ENCODE peak calls at places on chromosomes 7 and 10, in nine cellular contexts. One of them, this sample, is unnamed.

GRCh38 chr10:96830511-96831199 is 1.4 kb upstream of the LCOR start:
- DNase-seq in brain microvascular endothelial cell: peak
- DNase-seq in dermis blood vessel endothelial cell: peak
- DNase-seq in neural crest cell: peak
- DNase-seq in GM04503: no peak
- DNase-seq in NCI-H460: peak
- DNase-seq in tibial nerve: peak
- DNase-seq in GM10248: peak
- DNase-seq in IMR-90: peak
- DNase-seq in this sample: peak

GRCh38 chr7:150986099-150986512 is 4.7 kb upstream of the NOS3 start:
- DNase-seq in brain microvascular endothelial cell: peak
- DNase-seq in dermis blood vessel endothelial cell: peak
- DNase-seq in neural crest cell: peak
- DNase-seq in GM04503: no peak
- DNase-seq in NCI-H460: peak
- DNase-seq in tibial nerve: peak
- DNase-seq in GM10248: peak
- DNase-seq in IMR-90: peak
- DNase-seq in this sample: peak

GRCh38 chr7:74097937-74098614 is 14.5 kb downstream of the LIMK1 start:
- DNase-seq in brain microvascular endothelial cell: peak
- DNase-seq in dermis blood vessel endothelial cell: peak
- DNase-seq in neural crest cell: no peak
- DNase-seq in GM04503: peak
- DNase-seq in NCI-H460: no peak
- DNase-seq in tibial nerve: no peak
- DNase-seq in GM10248: no peak
- DNase-seq in IMR-90: peak
- DNase-seq in this sample: no peak

GRCh38 chr10:103139803-103140202 is 53.3 kb downstream of the NT5C2 start:
- DNase-seq in brain microvascular endothelial cell: no peak
- DNase-seq in dermis blood vessel endothelial cell: no peak
- DNase-seq in neural crest cell: no peak
- DNase-seq in GM04503: no peak
- DNase-seq in NCI-H460: no peak
- DNase-seq in tibial nerve: no peak
- DNase-seq in GM10248: no peak
- DNase-seq in IMR-90: no peak
- DNase-seq in this sample: no peak

GRCh38 chr7:77989981-77990566 is 191.5 kb downstream of the PHTF2 start:
- DNase-seq in brain microvascular endothelial cell: no peak
- DNase-seq in dermis blood vessel endothelial cell: peak
- DNase-seq in neural crest cell: no peak
- DNase-seq in GM04503: no peak
- DNase-seq in NCI-H460: no peak
- DNase-seq in tibial nerve: no peak
- DNase-seq in GM10248: no peak
- DNase-seq in IMR-90: no peak
- DNase-seq in this sample: no peak

GRCh38 chr7:44215531-44215930 is 14.8 kb downstream of the YKT6 start:
- DNase-seq in brain microvascular endothelial cell: no peak
- DNase-seq in dermis blood vessel endothelial cell: no peak
- DNase-seq in neural crest cell: no peak
- DNase-seq in GM04503: no peak
- DNase-seq in NCI-H460: no peak
- DNase-seq in tibial nerve: no peak
- DNase-seq in GM10248: no peak
- DNase-seq in IMR-90: no peak
- DNase-seq in this sample: no peak

GRCh38 chr10:102468683-102469082 is 17.3 kb upstream of the C10orf95 start:
- DNase-seq in brain microvascular endothelial cell: no peak
- DNase-seq in dermis blood vessel endothelial cell: no peak
- DNase-seq in neural crest cell: no peak
- DNase-seq in GM04503: no peak
- DNase-seq in NCI-H460: no peak
- DNase-seq in tibial nerve: no peak
- DNase-seq in GM10248: no peak
- DNase-seq in IMR-90: peak
- DNase-seq in this sample: no peak

GRCh38 chr10:90652519-90652918 is 205.3 kb downstream of the HTR7 start:
- DNase-seq in brain microvascular endothelial cell: peak
- DNase-seq in dermis blood vessel endothelial cell: peak
- DNase-seq in neural crest cell: no peak
- DNase-seq in GM04503: no peak
- DNase-seq in NCI-H460: no peak
- DNase-seq in tibial nerve: no peak
- DNase-seq in GM10248: no peak
- DNase-seq in IMR-90: peak
- DNase-seq in this sample: peak

GRCh38 chr10:30742471-30742870 is 112.9 kb upstream of the LYZL2 start:
- DNase-seq in brain microvascular endothelial cell: no peak
- DNase-seq in dermis blood vessel endothelial cell: no peak
- DNase-seq in neural crest cell: no peak
- DNase-seq in GM04503: no peak
- DNase-seq in NCI-H460: no peak
- DNase-seq in tibial nerve: no peak
- DNase-seq in GM10248: no peak
- DNase-seq in IMR-90: no peak
- DNase-seq in this sample: no peak

GRCh38 chr10:76581685-76582084 is 1055.9 kb downstream of the KCNMA1 start:
- DNase-seq in brain microvascular endothelial cell: no peak
- DNase-seq in dermis blood vessel endothelial cell: no peak
- DNase-seq in neural crest cell: no peak
- DNase-seq in GM04503: no peak
- DNase-seq in NCI-H460: no peak
- DNase-seq in tibial nerve: no peak
- DNase-seq in GM10248: no peak
- DNase-seq in IMR-90: no peak
- DNase-seq in this sample: no peak

GRCh38 chr10:24249829-24250415 is 41.0 kb downstream of the KIAA1217 start:
- DNase-seq in brain microvascular endothelial cell: no peak
- DNase-seq in dermis blood vessel endothelial cell: no peak
- DNase-seq in neural crest cell: no peak
- DNase-seq in GM04503: no peak
- DNase-seq in NCI-H460: no peak
- DNase-seq in tibial nerve: no peak
- DNase-seq in GM10248: no peak
- DNase-seq in IMR-90: no peak
- DNase-seq in this sample: no peak

GRCh38 chr10:3192856-3193635 is 20.5 kb upstream of the PITRM1 start:
- DNase-seq in brain microvascular endothelial cell: peak
- DNase-seq in dermis blood vessel endothelial cell: peak
- DNase-seq in neural crest cell: peak
- DNase-seq in GM04503: no peak
- DNase-seq in NCI-H460: peak
- DNase-seq in tibial nerve: peak
- DNase-seq in GM10248: peak
- DNase-seq in IMR-90: peak
- DNase-seq in this sample: peak

GRCh38 chr10:68496072-68496471 is 24.3 kb upstream of the DNA2 start:
- DNase-seq in brain microvascular endothelial cell: no peak
- DNase-seq in dermis blood vessel endothelial cell: no peak
- DNase-seq in neural crest cell: no peak
- DNase-seq in GM04503: no peak
- DNase-seq in NCI-H460: no peak
- DNase-seq in tibial nerve: no peak
- DNase-seq in GM10248: no peak
- DNase-seq in IMR-90: no peak
- DNase-seq in this sample: no peak

GRCh38 chr7:143316492-143316891 is 581 bp downstream of the CLCN1 start:
- DNase-seq in brain microvascular endothelial cell: no peak
- DNase-seq in dermis blood vessel endothelial cell: no peak
- DNase-seq in neural crest cell: no peak
- DNase-seq in GM04503: no peak
- DNase-seq in NCI-H460: no peak
- DNase-seq in tibial nerve: no peak
- DNase-seq in GM10248: no peak
- DNase-seq in IMR-90: no peak
- DNase-seq in this sample: no peak

GRCh38 chr10:104641150-104642000 is at the start of gene SORCS3:
- DNase-seq in brain microvascular endothelial cell: no peak
- DNase-seq in dermis blood vessel endothelial cell: no peak
- DNase-seq in neural crest cell: peak
- DNase-seq in GM04503: no peak
- DNase-seq in NCI-H460: no peak
- DNase-seq in tibial nerve: no peak
- DNase-seq in GM10248: no peak
- DNase-seq in IMR-90: no peak
- DNase-seq in this sample: no peak

GRCh38 chr10:90859321-90859751 is 1.5 kb upstream of the HTR7 start:
- DNase-seq in brain microvascular endothelial cell: peak
- DNase-seq in dermis blood vessel endothelial cell: peak
- DNase-seq in neural crest cell: no peak
- DNase-seq in GM04503: no peak
- DNase-seq in NCI-H460: peak
- DNase-seq in tibial nerve: no peak
- DNase-seq in GM10248: no peak
- DNase-seq in IMR-90: peak
- DNase-seq in this sample: no peak

GRCh38 chr10:112898540-112899395 is 51.3 kb upstream of the TCF7L2 start:
- DNase-seq in brain microvascular endothelial cell: peak
- DNase-seq in dermis blood vessel endothelial cell: peak
- DNase-seq in neural crest cell: no peak
- DNase-seq in GM04503: no peak
- DNase-seq in NCI-H460: no peak
- DNase-seq in tibial nerve: no peak
- DNase-seq in GM10248: no peak
- DNase-seq in IMR-90: peak
- DNase-seq in this sample: peak

GRCh38 chr10:81873932-81874816 is 820 bp upstream of the NRG3 start:
- DNase-seq in brain microvascular endothelial cell: peak
- DNase-seq in dermis blood vessel endothelial cell: peak
- DNase-seq in neural crest cell: peak
- DNase-seq in GM04503: no peak
- DNase-seq in NCI-H460: peak
- DNase-seq in tibial nerve: no peak
- DNase-seq in GM10248: peak
- DNase-seq in IMR-90: no peak
- DNase-seq in this sample: peak

GRCh38 chr10:118276203-118276602 is 65.9 kb downstream of the FAM204A start:
- DNase-seq in brain microvascular endothelial cell: no peak
- DNase-seq in dermis blood vessel endothelial cell: no peak
- DNase-seq in neural crest cell: no peak
- DNase-seq in GM04503: no peak
- DNase-seq in NCI-H460: no peak
- DNase-seq in tibial nerve: no peak
- DNase-seq in GM10248: no peak
- DNase-seq in IMR-90: no peak
- DNase-seq in this sample: no peak

GRCh38 chr7:77316219-77316978 is 99.8 kb downstream of the GSAP start:
- DNase-seq in brain microvascular endothelial cell: no peak
- DNase-seq in dermis blood vessel endothelial cell: no peak
- DNase-seq in neural crest cell: no peak
- DNase-seq in GM04503: no peak
- DNase-seq in NCI-H460: no peak
- DNase-seq in tibial nerve: no peak
- DNase-seq in GM10248: no peak
- DNase-seq in IMR-90: no peak
- DNase-seq in this sample: no peak

GRCh38 chr10:92839191-92840085 is 8.9 kb upstream of the EXOC6 start:
- DNase-seq in brain microvascular endothelial cell: peak
- DNase-seq in dermis blood vessel endothelial cell: peak
- DNase-seq in neural crest cell: peak
- DNase-seq in GM04503: no peak
- DNase-seq in NCI-H460: peak
- DNase-seq in tibial nerve: no peak
- DNase-seq in GM10248: peak
- DNase-seq in IMR-90: peak
- DNase-seq in this sample: peak

GRCh38 chr7:82481499-82482097 is 38.0 kb upstream of the CACNA2D1 start:
- DNase-seq in brain microvascular endothelial cell: no peak
- DNase-seq in dermis blood vessel endothelial cell: peak
- DNase-seq in neural crest cell: no peak
- DNase-seq in GM04503: peak
- DNase-seq in NCI-H460: no peak
- DNase-seq in tibial nerve: no peak
- DNase-seq in GM10248: peak
- DNase-seq in IMR-90: peak
- DNase-seq in this sample: no peak

GRCh38 chr7:5396542-5396941 is 27.1 kb downstream of the TNRC18 start:
- DNase-seq in brain microvascular endothelial cell: no peak
- DNase-seq in dermis blood vessel endothelial cell: peak
- DNase-seq in neural crest cell: no peak
- DNase-seq in GM04503: peak
- DNase-seq in NCI-H460: peak
- DNase-seq in tibial nerve: no peak
- DNase-seq in GM10248: peak
- DNase-seq in IMR-90: no peak
- DNase-seq in this sample: peak

GRCh38 chr7:64618785-64619456 is 47.0 kb upstream of the ZNF107 start:
- DNase-seq in brain microvascular endothelial cell: peak
- DNase-seq in dermis blood vessel endothelial cell: peak
- DNase-seq in neural crest cell: peak
- DNase-seq in GM04503: no peak
- DNase-seq in NCI-H460: no peak
- DNase-seq in tibial nerve: no peak
- DNase-seq in GM10248: no peak
- DNase-seq in IMR-90: peak
- DNase-seq in this sample: no peak

GRCh38 chr7:126493801-126494200 is 758.9 kb downstream of the GRM8 start:
- DNase-seq in brain microvascular endothelial cell: no peak
- DNase-seq in dermis blood vessel endothelial cell: no peak
- DNase-seq in neural crest cell: no peak
- DNase-seq in GM04503: no peak
- DNase-seq in NCI-H460: no peak
- DNase-seq in tibial nerve: no peak
- DNase-seq in GM10248: no peak
- DNase-seq in IMR-90: no peak
- DNase-seq in this sample: no peak

GRCh38 chr7:151599401-151600227 is 79.9 kb upstream of the RHEB start:
- DNase-seq in brain microvascular endothelial cell: peak
- DNase-seq in dermis blood vessel endothelial cell: peak
- DNase-seq in neural crest cell: no peak
- DNase-seq in GM04503: peak
- DNase-seq in NCI-H460: no peak
- DNase-seq in tibial nerve: no peak
- DNase-seq in GM10248: no peak
- DNase-seq in IMR-90: peak
- DNase-seq in this sample: no peak

GRCh38 chr10:11831520-11831951 is 8.4 kb downstream of the PROSER2 start:
- DNase-seq in brain microvascular endothelial cell: no peak
- DNase-seq in dermis blood vessel endothelial cell: no peak
- DNase-seq in neural crest cell: no peak
- DNase-seq in GM04503: no peak
- DNase-seq in NCI-H460: no peak
- DNase-seq in tibial nerve: no peak
- DNase-seq in GM10248: no peak
- DNase-seq in IMR-90: no peak
- DNase-seq in this sample: peak

GRCh38 chr10:19012111-19012510 is 36.5 kb upstream of the MALRD1 start:
- DNase-seq in brain microvascular endothelial cell: no peak
- DNase-seq in dermis blood vessel endothelial cell: no peak
- DNase-seq in neural crest cell: no peak
- DNase-seq in GM04503: no peak
- DNase-seq in NCI-H460: no peak
- DNase-seq in tibial nerve: no peak
- DNase-seq in GM10248: no peak
- DNase-seq in IMR-90: no peak
- DNase-seq in this sample: no peak

GRCh38 chr10:98638920-98639319 is 192.2 kb upstream of the HPS1 start:
- DNase-seq in brain microvascular endothelial cell: no peak
- DNase-seq in dermis blood vessel endothelial cell: no peak
- DNase-seq in neural crest cell: no peak
- DNase-seq in GM04503: no peak
- DNase-seq in NCI-H460: no peak
- DNase-seq in tibial nerve: no peak
- DNase-seq in GM10248: no peak
- DNase-seq in IMR-90: no peak
- DNase-seq in this sample: no peak

GRCh38 chr7:24609570-24609969 is 36.3 kb downstream of the PALS2 start:
- DNase-seq in brain microvascular endothelial cell: no peak
- DNase-seq in dermis blood vessel endothelial cell: no peak
- DNase-seq in neural crest cell: no peak
- DNase-seq in GM04503: no peak
- DNase-seq in NCI-H460: no peak
- DNase-seq in tibial nerve: no peak
- DNase-seq in GM10248: no peak
- DNase-seq in IMR-90: no peak
- DNase-seq in this sample: no peak

GRCh38 chr7:22943997-22944396 is 69.9 kb downstream of the HYCC1 start:
- DNase-seq in brain microvascular endothelial cell: peak
- DNase-seq in dermis blood vessel endothelial cell: no peak
- DNase-seq in neural crest cell: no peak
- DNase-seq in GM04503: no peak
- DNase-seq in NCI-H460: no peak
- DNase-seq in tibial nerve: no peak
- DNase-seq in GM10248: no peak
- DNase-seq in IMR-90: peak
- DNase-seq in this sample: no peak

This sample was measured in HuH-7.5.